ENCODE peak calls at places on chromosomes 7 and 10, in seven cellular contexts. P is HCT116, U is SJSA1, L is stomach, M is adrenal gland, V is GM23248, J is fibroblast of mammary gland. W is an unnamed sample.

GRCh38 chr10:35569111-35569707 is 35.9 kb upstream of the GJD4 start:
- DNase-seq in L (no peak), U (no peak), V (no peak), P (no peak), M (no peak), J (no peak), W (no peak)

GRCh38 chr7:23443974-23444373 is 26.3 kb downstream of the IGF2BP3 start:
- DNase-seq in L (no peak), J (no peak), P (no peak), U (no peak), V (no peak), M (no peak), W (no peak)

GRCh38 chr10:83343676-83344075 is 795.6 kb upstream of the GHITM start:
- DNase-seq in J (no peak), U (no peak), L (no peak), P (no peak), M (no peak), V (no peak), W (no peak)

GRCh38 chr10:95426482-95426881 is 134.7 kb downstream of the SORBS1 start:
- DNase-seq in U (no peak), L (no peak), V (no peak), J (no peak), M (no peak), P (no peak), W (no peak)

GRCh38 chr7:112546723-112547513 is 66.1 kb downstream of the LSMEM1 start:
- DNase-seq in V (no peak), L (no peak), U (no peak), J (peak; percentile 12), M (no peak), P (no peak), W (no peak)

GRCh38 chr10:95831515-95831914 is 75.6 kb downstream of the ENTPD1 start:
- DNase-seq in P (no peak), V (no peak), J (no peak), L (no peak), U (no peak), M (no peak), W (no peak)

GRCh38 chr10:12909182-12909835 is 92.2 kb downstream of the CCDC3 start:
- DNase-seq in P (no peak), V (no peak), L (no peak), M (no peak), U (no peak), J (no peak), W (no peak)

GRCh38 chr7:158375034-158375433 is 212.6 kb downstream of the PTPRN2 start:
- DNase-seq in L (no peak), P (no peak), V (no peak), J (no peak), M (no peak), U (no peak), W (no peak)

GRCh38 chr7:116731737-116732335 is 59.8 kb downstream of the MET start:
- DNase-seq in V (no peak), J (no peak), L (no peak), M (no peak), P (no peak), U (no peak), W (no peak)

GRCh38 chr7:19026888-19027287 is 90.5 kb downstream of the TWIST1 start:
- DNase-seq in L (no peak), U (no peak), J (peak; percentile 58), P (no peak), V (peak; percentile 63), M (no peak), W (no peak)

GRCh38 chr10:112716924-112717348 is 233.1 kb upstream of the TCF7L2 start:
- DNase-seq in P (peak; percentile 75), L (peak; percentile 55), J (peak; percentile 87), M (peak; percentile 26), V (peak; percentile 72), U (peak; percentile 51), W (no peak)

GRCh38 chr10:11476035-11476434 is 135.4 kb downstream of the USP6NL start:
- DNase-seq in L (no peak), J (peak; percentile 6), U (no peak), M (no peak), V (peak; percentile 43), P (no peak), W (no peak)

GRCh38 chr7:103947026-103947655 is 42.3 kb downstream of the RELN start:
- DNase-seq in L (no peak), V (no peak), M (no peak), J (peak; percentile 2), P (no peak), U (no peak), W (no peak)

GRCh38 chr7:41315764-41316163 is 387.1 kb downstream of the INHBA start:
- DNase-seq in V (no peak), U (no peak), M (no peak), L (no peak), P (no peak), J (no peak), W (no peak)

GRCh38 chr10:33487014-33487776 is 152.7 kb upstream of the NRP1 start:
- DNase-seq in M (no peak), P (no peak), V (peak; percentile 23), L (no peak), J (peak; percentile 21), U (no peak), W (peak; percentile 14)

GRCh38 chr7:31892099-31892787 is 178.0 kb downstream of the PDE1C start:
- DNase-seq in U (no peak), M (no peak), L (no peak), V (no peak), P (no peak), J (no peak), W (no peak)

GRCh38 chr10:119597405-119598186 is 832 bp upstream of the TIAL1 start:
- DNase-seq in M (no peak), V (no peak), J (no peak), L (no peak), U (no peak), P (no peak), W (no peak)

GRCh38 chr7:129830949-129831348 is 121.8 kb downstream of the UBE2H start:
- DNase-seq in M (no peak), P (no peak), U (no peak), L (no peak), J (no peak), V (no peak), W (no peak)

GRCh38 chr10:61970182-61971015 is 68.9 kb downstream of the ARID5B start:
- DNase-seq in U (no peak), P (no peak), V (peak; percentile 46), L (no peak), J (peak; percentile 45), M (no peak), W (no peak)

GRCh38 chr7:157634401-157635147 is 297.8 kb downstream of the DNAJB6 start:
- DNase-seq in U (no peak), J (no peak), V (no peak), L (no peak), M (no peak), P (no peak), W (no peak)

GRCh38 chr10:20976891-20977684 is 80.0 kb upstream of the NEBL start:
- DNase-seq in M (no peak), P (no peak), U (no peak), J (no peak), L (no peak), V (no peak), W (no peak)

GRCh38 chr10:130028465-130028819 is 64.4 kb upstream of the EBF3 start:
- DNase-seq in V (peak; percentile 58), M (no peak), U (no peak), P (no peak), J (no peak), L (no peak), W (no peak)

GRCh38 chr7:1466524-1467271 is 7.4 kb upstream of the MICALL2 start:
- DNase-seq in L (peak; percentile 72), J (peak; percentile 24), U (peak; percentile 65), M (peak; percentile 88), P (no peak), V (peak; percentile 55), W (no peak)

GRCh38 chr7:150736864-150737263 is 354 bp upstream of the GIMAP5 start:
- DNase-seq in V (no peak), P (no peak), L (no peak), J (no peak), M (no peak), U (no peak), W (no peak)

GRCh38 chr7:27110163-27110976 is 7.9 kb upstream of the HOXA2 start:
- DNase-seq in P (no peak), L (no peak), J (peak; percentile 69), U (peak; percentile 85), V (no peak), M (no peak), W (no peak)

GRCh38 chr7:134795231-134795630 is 15.8 kb downstream of the CALD1 start:
- DNase-seq in V (no peak), U (no peak), M (no peak), J (no peak), L (no peak), P (no peak), W (no peak)
- H3K4me3 ChIP-seq in V (no peak overlapping the region), U (no peak overlapping the region), M (no peak overlapping the region), J (no peak overlapping the region), L (no peak overlapping the region), P (no peak overlapping the region), W (no peak overlapping the region)

DNA sequence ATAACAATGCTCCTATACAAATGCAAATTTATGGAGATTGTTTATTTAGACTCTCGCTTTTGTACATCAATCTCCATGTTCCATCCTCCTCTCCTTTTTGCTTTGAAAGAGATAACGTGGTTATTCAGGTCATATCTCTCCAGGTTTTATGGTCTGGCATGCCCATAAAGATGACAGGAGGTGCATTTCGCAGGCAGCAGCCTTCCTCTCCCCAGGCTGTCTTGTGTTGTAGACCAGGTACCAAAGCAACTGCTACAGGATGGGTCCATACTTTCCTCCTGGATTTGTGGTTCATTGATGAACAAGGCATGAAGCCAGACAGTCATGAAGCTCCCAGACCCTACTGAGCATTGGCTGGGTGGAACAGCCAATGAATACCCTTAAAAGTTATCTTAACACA is 400.2 kb upstream of the NPVF start:
- DNase-seq in J (no peak), M (no peak), L (no peak), V (no peak), U (no peak), P (no peak), W (no peak)
- H3K4me3 ChIP-seq in J (no peak overlapping the region), M (no peak overlapping the region), L (no peak overlapping the region), V (no peak overlapping the region), U (no peak overlapping the region), P (no peak overlapping the region), W (no peak overlapping the region)

DNA sequence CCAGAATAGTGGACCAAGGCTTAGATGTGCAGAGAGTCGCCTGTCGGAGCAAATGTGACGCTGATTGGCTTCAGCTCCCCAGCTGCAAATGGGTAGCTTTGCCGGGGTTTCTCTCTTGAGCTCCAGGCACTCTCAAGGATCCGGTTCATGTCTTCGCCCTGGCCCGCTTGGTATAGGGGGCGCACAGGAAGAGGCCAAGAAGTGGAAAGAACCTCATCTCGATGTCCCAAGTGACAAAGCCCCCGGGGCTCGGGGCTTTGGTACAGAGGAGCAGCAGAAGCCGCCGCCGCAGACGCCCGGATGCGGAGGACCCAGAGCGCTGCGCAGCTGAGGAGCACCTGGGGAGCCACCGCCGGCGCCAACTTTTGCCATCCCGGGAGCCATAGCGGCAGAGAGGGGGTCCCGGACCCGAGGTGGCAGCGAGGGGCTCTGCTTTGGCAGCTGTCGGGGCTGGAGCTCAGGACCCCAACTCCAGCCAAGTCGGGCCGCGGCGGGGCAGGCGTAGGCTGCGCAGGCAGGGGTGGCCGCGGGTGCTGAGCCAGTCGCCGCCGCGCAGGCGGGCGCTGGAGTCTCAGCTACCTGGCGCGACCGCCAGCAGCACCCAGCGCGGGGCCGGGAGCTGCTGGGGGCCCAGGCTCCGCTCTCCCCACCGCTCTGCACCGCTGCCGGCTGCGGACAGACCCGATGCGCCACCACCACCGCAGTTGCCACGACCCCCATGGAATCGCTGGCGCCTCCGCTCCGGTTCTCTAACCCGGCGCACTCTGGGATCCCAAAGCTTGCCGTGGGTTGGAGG is 466.5 kb downstream of the XPNPEP1 start:
- DNase-seq in U (no peak), P (no peak), V (peak; percentile 25), M (no peak), L (no peak), J (no peak), W (no peak)
- H3K4me3 ChIP-seq in U (no peak overlapping the region), P (no peak overlapping the region), V (peak overlapping the region; percentile 64), M (no peak overlapping the region), L (peak overlapping the region; percentile 12), J (no peak overlapping the region), W (no peak overlapping the region)

GRCh38 chr7:107958764-107959526 is 44.0 kb downstream of the LAMB1 start:
- DNase-seq in U (peak; percentile 73), M (peak; percentile 56), P (no peak), L (no peak), V (peak; percentile 92), J (peak; percentile 97), W (no peak)
- H3K4me3 ChIP-seq in U (no peak overlapping the region), M (no peak overlapping the region), P (no peak overlapping the region), L (no peak overlapping the region), V (no peak overlapping the region), J (no peak overlapping the region), W (no peak overlapping the region)

W was measured in Jurkat, Clone E6-1.